ENCODE peak calls at places on chromosomes 12 and 14, in six cellular contexts. A is WTC11, K is osteocyte, P is astrocyte of the spinal cord, M is spleen, C is tibial artery. X is an unnamed sample.

GRCh38 chr12:108766294-108766693 is 35.0 kb upstream of the CORO1C start:
- DNase-seq in M (no peak), C (no peak), P (no peak), A (no peak), K (no peak), X (no peak)

GRCh38 chr12:14654842-14655241 is 41.6 kb downstream of the GUCY2C start:
- DNase-seq in C (no peak), A (no peak), M (no peak), K (no peak), P (no peak), X (no peak)

GRCh38 chr12:11753826-11754225 is 104.4 kb downstream of the ETV6 start:
- DNase-seq in A (no peak), M (no peak), K (no peak), P (no peak), C (no peak), X (no peak)

GRCh38 chr12:16155938-16156337 is 121.5 kb downstream of the SLC15A5 start:
- DNase-seq in M (no peak), K (no peak), C (no peak), A (no peak), P (no peak), X (no peak)

GRCh38 chr14:55123101-55123500 is 6.0 kb upstream of the LGALS3 start:
- DNase-seq in K (no peak), P (peak; percentile 93), M (no peak), C (no peak), A (no peak), X (no peak)

GRCh38 chr12:64670856-64671639 is 60.8 kb downstream of the RASSF3 start:
- DNase-seq in P (peak; percentile 63), K (no peak), C (no peak), A (no peak), M (no peak), X (no peak)

GRCh38 chr14:52272375-52272774 is 4.9 kb downstream of the PTGDR start:
- DNase-seq in A (peak; percentile 25), K (no peak), M (no peak), P (peak; percentile 14), C (no peak), X (no peak)

GRCh38 chr12:51439330-51439729 is 14.7 kb downstream of the SLC4A8 start:
- DNase-seq in M (no peak), C (no peak), K (no peak), P (no peak), A (no peak), X (no peak)

GRCh38 chr14:95535226-95536021 is 574 bp downstream of the GLRX5 start:
- DNase-seq in P (no peak), A (peak; percentile 34), K (no peak), C (no peak), M (peak; percentile 93), X (no peak)

GRCh38 chr14:101453225-101453624 is 108.1 kb upstream of the DIO3 start:
- DNase-seq in P (no peak), C (no peak), K (no peak), M (no peak), A (no peak), X (no peak)

GRCh38 chr12:68789144-68789878 is 18.7 kb upstream of the MDM2 start:
- DNase-seq in M (no peak), P (no peak), A (no peak), C (no peak), K (no peak), X (no peak)

GRCh38 chr12:39503445-39503844 is 60.5 kb upstream of the KIF21A start:
- DNase-seq in C (no peak), A (no peak), P (peak; percentile 39), M (no peak), K (no peak), X (no peak)

GRCh38 chr14:93984987-93985410 is 8.6 kb upstream of the ASB2 start:
- DNase-seq in C (peak; percentile 83), P (peak; percentile 70), M (no peak), A (peak; percentile 50), K (no peak), X (no peak)

GRCh38 chr12:38995249-38995648 is 89.9 kb upstream of the CPNE8 start:
- DNase-seq in A (no peak), C (no peak), K (no peak), M (no peak), P (no peak), X (no peak)

GRCh38 chr14:93328546-93328945 is 4.3 kb downstream of the BTBD7 start:
- DNase-seq in P (no peak), A (no peak), K (no peak), M (no peak), C (no peak), X (no peak)

GRCh38 chr12:113040722-113041168 is 15.8 kb upstream of the DTX1 start:
- DNase-seq in C (peak; percentile 84), P (peak; percentile 66), M (no peak), A (no peak), K (no peak), X (no peak)

GRCh38 chr12:116861331-116861730 is 19.9 kb downstream of the HRK start:
- DNase-seq in A (no peak), K (no peak), M (peak; percentile 82), P (peak; percentile 48), C (peak; percentile 80), X (no peak)

GRCh38 chr14:24409217-24409616 is 10.4 kb downstream of the NYNRIN start:
- DNase-seq in P (no peak), C (no peak), M (no peak), A (no peak), K (no peak), X (no peak)

GRCh38 chr14:65352964-65353530 is 59.5 kb upstream of the FUT8 start:
- DNase-seq in P (no peak), C (no peak), K (no peak), A (no peak), M (no peak), X (no peak)

GRCh38 chr12:7404275-7404674 is 39.7 kb downstream of the CD163L1 start:
- DNase-seq in M (no peak), A (no peak), K (no peak), P (no peak), C (no peak), X (no peak)

GRCh38 chr14:30656190-30656632 is 34.1 kb downstream of the SCFD1 start:
- DNase-seq in M (no peak), A (peak; percentile 34), P (peak; percentile 13), K (no peak), C (no peak), X (peak; percentile 39)

GRCh38 chr12:30980886-30981662 is 54.5 kb downstream of the TSPAN11 start:
- DNase-seq in C (no peak), M (no peak), P (no peak), A (no peak), K (no peak), X (no peak)

GRCh38 chr14:24291446-24292117 is 8.0 kb downstream of the DHRS1 start:
- DNase-seq in C (no peak), K (no peak), A (no peak), M (no peak), P (no peak), X (no peak)

GRCh38 chr14:69880851-69881250 is 1.6 kb downstream of the SMOC1 start:
- DNase-seq in K (no peak), P (no peak), M (no peak), C (no peak), A (no peak), X (no peak)

GRCh38 chr14:77123381-77124344 is 17.9 kb downstream of the ZDHHC22 start:
- DNase-seq in M (peak; percentile 73), C (no peak), K (no peak), A (no peak), P (no peak), X (no peak)

X was measured in iPS DF 6.9.